ENCODE peak calls at places on chromosome 2, in ten cellular contexts. Z is pancreas; P is colonic mucosa; J is HFF-Myc; D is endodermal cell; X is IMR-90; R is Calu3; N is kidney epithelial cell; H is CD8-positive, alpha-beta T cell; M is PC-3. Y is an unnamed sample.

GRCh38 chr2:7572460-7572859 is 655.2 kb downstream of the RNF144A start:
- DNase-seq in H (peak; percentile 6), P (no peak), N (no peak), D (peak; percentile 42), X (no peak), R (no peak), M (no peak), Z (no peak), J (no peak), Y (no peak)

GRCh38 chr2:112765251-112765650 is 842 bp upstream of the CKAP2L start:
- DNase-seq in J (no peak), N (no peak), M (peak; percentile 33), R (no peak), H (no peak), X (no peak), Z (no peak), P (no peak), D (no peak), Y (no peak)

GRCh38 chr2:169799555-169799954 is 884 bp downstream of the SSB start:
- DNase-seq in X (peak; percentile 35), M (peak; percentile 40), H (no peak), Z (no peak), R (no peak), D (no peak), P (no peak), J (no peak), N (no peak), Y (no peak)

GRCh38 chr2:85278361-85278760 is 49.4 kb downstream of the TGOLN2 start:
- DNase-seq in D (no peak), N (no peak), H (no peak), X (peak; percentile 84), Z (no peak), M (no peak), P (no peak), J (no peak), R (no peak), Y (no peak)

GRCh38 chr2:165018207-165018606 is 62.9 kb upstream of the SLC38A11 start:
- DNase-seq in H (no peak), M (no peak), N (no peak), Z (no peak), R (no peak), D (peak; percentile 67), J (no peak), X (peak; percentile 1), P (no peak), Y (no peak)

GRCh38 chr2:133420748-133421147 is 147.5 kb downstream of the NCKAP5 start:
- DNase-seq in J (no peak), Z (no peak), M (no peak), N (no peak), D (no peak), R (no peak), P (peak; percentile 20), X (no peak), H (no peak), Y (no peak)

GRCh38 chr2:86223098-86223681 is 23.9 kb downstream of the MRPL35 start:
- DNase-seq in D (peak; percentile 66), P (peak; percentile 29), X (peak; percentile 50), R (no peak), M (no peak), J (no peak), H (no peak), Z (peak; percentile 32), N (no peak), Y (no peak)

GRCh38 chr2:128260239-128261138 is 58.2 kb downstream of the HS6ST1 start:
- DNase-seq in P (no peak), H (no peak), D (peak; percentile 92), X (peak; percentile 81), M (peak; percentile 32), R (peak; percentile 60), N (peak; percentile 31), Z (no peak), J (peak; percentile 43), Y (peak; percentile 68)

GRCh38 chr2:129058981-129059380 is 740.3 kb upstream of the HS6ST1 start:
- DNase-seq in R (no peak), X (no peak), J (no peak), Z (no peak), H (no peak), M (no peak), P (no peak), N (no peak), D (no peak), Y (no peak)

GRCh38 chr2:69770193-69770702 is 28.3 kb downstream of the ANXA4 start:
- DNase-seq in X (peak; percentile 88), P (peak; percentile 70), M (peak; percentile 94), D (no peak), N (peak; percentile 82), Z (no peak), R (peak; percentile 63), J (peak; percentile 80), H (peak; percentile 7), Y (peak; percentile 61)

GRCh38 chr2:43160778-43161177 is 65.6 kb downstream of the ZFP36L2 start:
- DNase-seq in P (peak; percentile 81), H (no peak), D (no peak), J (no peak), Z (no peak), N (no peak), X (no peak), R (no peak), M (no peak), Y (no peak)

GRCh38 chr2:232873909-232874641 is 4.0 kb downstream of the SNORC start:
- DNase-seq in P (peak; percentile 91), R (peak; percentile 31), N (no peak), H (no peak), Z (no peak), X (no peak), M (no peak), D (no peak), J (no peak), Y (no peak)

GRCh38 chr2:8548871-8549221 is 133.0 kb upstream of the ID2 start:
- DNase-seq in D (no peak), H (no peak), N (no peak), J (no peak), X (no peak), M (no peak), R (no peak), Z (no peak), P (peak; percentile 9), Y (no peak)

DNA sequence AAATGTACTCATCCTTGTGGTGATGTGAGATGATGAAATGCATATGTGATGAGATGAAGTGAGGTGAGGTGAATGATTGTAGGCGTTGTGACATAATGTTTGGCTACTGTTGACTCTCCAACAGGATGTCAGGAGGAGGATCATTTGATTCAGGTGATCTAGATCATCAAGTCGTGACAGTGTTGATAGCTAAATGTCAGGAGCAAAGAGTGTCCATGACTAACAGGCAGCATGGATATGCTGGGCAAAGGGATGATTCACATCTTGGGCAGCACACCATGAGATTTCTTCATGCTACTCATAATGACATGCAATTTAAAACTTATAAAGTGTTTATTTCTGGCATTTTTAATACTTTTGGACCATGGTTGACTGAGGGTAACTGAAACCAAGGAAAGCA is 40.2 kb upstream of the UBXN4 start:
- DNase-seq in P (no peak), H (no peak), J (no peak), R (no peak), D (no peak), N (peak; percentile 4), M (peak; percentile 57), Z (no peak), X (peak; percentile 79), Y (peak; percentile 53)
- TF ChIP-seq CTCF in P (no peak), H (no peak), J (no peak), R (no peak), D (no peak), N (no peak), M (no peak), Z (no peak), X (no peak), Y (no peak)

GRCh38 chr2:163802289-163802688 is 66.5 kb upstream of the FIGN start:
- DNase-seq in H (no peak), X (no peak), P (no peak), Z (no peak), R (no peak), N (no peak), M (no peak), D (no peak), J (no peak), Y (no peak)

GRCh38 chr2:163799807-163800206 is 64.0 kb upstream of the FIGN start:
- DNase-seq in D (no peak), M (no peak), N (no peak), P (no peak), J (no peak), H (no peak), R (no peak), Z (no peak), X (no peak), Y (no peak)

GRCh38 chr2:163800889-163801498 is 65.2 kb upstream of the FIGN start:
- DNase-seq in H (no peak), Z (no peak), N (peak; percentile 65), J (no peak), X (peak; percentile 33), D (peak; percentile 56), M (peak; percentile 21), R (no peak), P (no peak), Y (no peak)

GRCh38 chr2:163801499-163801893 is 65.7 kb upstream of the FIGN start:
- DNase-seq in J (no peak), M (no peak), R (no peak), H (no peak), D (no peak), P (no peak), X (no peak), N (no peak), Z (no peak), Y (no peak)
- TF ChIP-seq CTCF in J (no peak), M (no peak), R (no peak), H (no peak), D (no peak), P (no peak), X (no peak), N (no peak), Z (no peak), Y (no peak)

DNA sequence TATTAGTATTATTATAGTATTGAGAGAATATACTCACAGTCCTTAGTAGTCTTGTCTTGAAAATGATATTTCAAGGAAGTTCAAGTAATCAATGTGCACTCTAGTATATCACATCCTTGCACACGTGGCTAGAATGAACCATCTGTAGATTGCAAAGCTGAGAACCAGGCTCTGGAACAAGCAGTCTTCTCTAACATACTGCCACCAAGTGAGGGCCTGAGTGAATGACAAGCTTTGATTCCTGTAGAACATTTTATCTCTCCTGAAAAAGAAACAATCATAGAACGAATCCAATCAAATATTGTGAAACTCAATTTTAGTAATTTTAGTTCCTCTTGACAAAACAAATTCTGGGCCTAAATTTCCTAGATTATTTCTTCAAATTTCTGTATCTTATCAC is 55.3 kb upstream of the SULT1C3 start:
- DNase-seq in N (no peak), Z (no peak), D (no peak), R (peak; percentile 28), J (no peak), P (no peak), X (peak; percentile 13), H (no peak), M (peak; percentile 53), Y (no peak)
- TF ChIP-seq CTCF in N (peak; percentile 50), Z (no peak), D (peak; percentile 73), R (no peak), J (peak; percentile 22), P (peak; percentile 36), X (peak; percentile 29), H (no peak), M (peak; percentile 64), Y (peak; percentile 38)

DNA sequence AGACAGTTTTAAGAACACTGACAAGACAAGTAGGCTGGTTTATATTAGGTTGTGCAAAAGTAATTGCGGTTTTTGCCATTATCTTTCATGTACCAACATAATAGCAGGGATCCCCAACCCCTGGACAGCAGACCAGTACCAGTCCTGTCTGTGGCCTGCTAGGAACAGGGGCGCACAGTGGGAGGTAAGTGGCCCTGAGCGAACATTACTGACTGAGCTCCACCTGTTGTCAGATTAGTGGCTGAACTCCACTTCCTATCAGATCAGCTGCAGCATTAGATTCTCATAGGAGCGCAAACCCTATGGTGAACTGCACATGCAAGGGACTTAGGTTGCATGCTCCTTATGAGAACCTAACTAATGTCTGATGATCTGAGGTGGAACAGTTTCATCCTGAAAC is 921.9 kb downstream of the CCDC85A start:
- DNase-seq in N (no peak), X (no peak), D (no peak), Z (no peak), H (no peak), R (no peak), M (no peak), P (no peak), J (no peak), Y (no peak)
- TF ChIP-seq CTCF in N (no peak), X (no peak), D (no peak), Z (no peak), H (no peak), R (no peak), M (no peak), P (no peak), J (no peak), Y (no peak)

Y was measured in AG09319.